ENCODE peak calls at places on chromosomes 1 and 21, in five cellular contexts. A, X, Y, V and D are unnamed samples. For H3K27me3, the result is how much of the 10 kb centered on the place peaks cover.

GRCh38 chr1:45643978-45644377 is 20.1 kb upstream of the CCDC17 start:
- DNase-seq in A (no peak), X (no peak), Y (no peak), V (no peak), D (no peak)

GRCh38 chr1:11731719-11732283 is 4.1 kb upstream of the AGTRAP start:
- DNase-seq in A (no peak), X (no peak), Y (peak), V (no peak), D (peak)

GRCh38 chr21:34996304-34997081 is 52.6 kb downstream of the RUNX1 start:
- DNase-seq in A (no peak), X (no peak), Y (peak), V (no peak), D (no peak)

GRCh38 chr1:212612251-212612961 is 3.8 kb downstream of the ATF3 start:
- DNase-seq in A (no peak), X (no peak), Y (no peak), V (no peak), D (no peak)

GRCh38 chr1:22972760-22973159 is at the start of gene LACTBL1:
- DNase-seq in A (no peak), X (no peak), Y (no peak), V (no peak), D (no peak)

GRCh38 chr1:182394055-182394775 is 2.6 kb upstream of the GLUL start:
- DNase-seq in A (no peak), X (no peak), Y (no peak), V (no peak), D (peak)

GRCh38 chr1:13725714-13726175 is 25.8 kb downstream of the PRDM2 start:
- DNase-seq in A (no peak), X (no peak), Y (peak), V (peak), D (no peak)

GRCh38 chr1:224631471-224632105 is 15.5 kb downstream of the CNIH3 start:
- DNase-seq in A (no peak), X (no peak), Y (no peak), V (no peak), D (no peak)

GRCh38 chr21:33977721-33978369 is 62.2 kb upstream of the ATP5PO start:
- DNase-seq in A (no peak), X (no peak), Y (no peak), V (no peak), D (no peak)

GRCh38 chr1:180246579-180246978 is 16.5 kb downstream of the LHX4 start:
- DNase-seq in A (no peak), X (no peak), Y (no peak), V (no peak), D (no peak)

GRCh38 chr21:44794031-44794374 is 7.6 kb downstream of the UBE2G2 start:
- DNase-seq in A (no peak), X (no peak), Y (no peak), V (no peak), D (no peak)

GRCh38 chr1:38297852-38298251 is 251.3 kb upstream of the POU3F1 start:
- DNase-seq in A (no peak), X (peak), Y (no peak), V (no peak), D (no peak)

GRCh38 chr1:51661081-51661518 is 44.2 kb downstream of the OSBPL9 start:
- DNase-seq in A (no peak), X (no peak), Y (no peak), V (no peak), D (no peak)

GRCh38 chr1:56688522-56689026 is 43.5 kb downstream of the PRKAA2 start:
- DNase-seq in A (no peak), X (peak), Y (no peak), V (no peak), D (no peak)

GRCh38 chr1:169762699-169763098 is 28.8 kb upstream of the SELE start:
- DNase-seq in A (no peak), X (no peak), Y (no peak), V (no peak), D (no peak)

GRCh38 chr1:19811206-19811851 is 3.8 kb downstream of the RNF186 start:
- DNase-seq in A (no peak), X (no peak), Y (peak), V (peak), D (no peak)

GRCh38 chr1:203744008-203744972 is 20.7 kb upstream of the LAX1 start:
- DNase-seq in A (no peak), X (no peak), Y (no peak), V (no peak), D (peak)

GRCh38 chr1:152141971-152142584 is 16.9 kb downstream of the RPTN start:
- DNase-seq in A (peak), X (no peak), Y (peak), V (peak), D (peak)

GRCh38 chr1:38179423-38179822 is 132.8 kb upstream of the POU3F1 start:
- DNase-seq in A (no peak), X (no peak), Y (no peak), V (no peak), D (no peak)

GRCh38 chr1:65148548-65149390 is 766 bp downstream of the AK4 start:
- DNase-seq in A (peak), X (peak), Y (peak), V (peak), D (peak)

GRCh38 chr1:210332719-210333398 is 4.2 kb downstream of the HHAT start:
- DNase-seq in A (no peak), X (peak), Y (no peak), V (no peak), D (no peak)

GRCh38 chr1:87410771-87411170 is 82.1 kb downstream of the LMO4 start:
- DNase-seq in A (no peak), X (no peak), Y (no peak), V (peak), D (no peak)

GRCh38 chr1:183163311-183163710 is 22.8 kb upstream of the LAMC2 start:
- DNase-seq in A (no peak), X (no peak), Y (no peak), V (no peak), D (no peak)

GRCh38 chr1:28436211-28436769 is 66.8 kb downstream of the PHACTR4 start:
- DNase-seq in A (no peak), X (no peak), Y (no peak), V (no peak), D (no peak)

GRCh38 chr1:187244623-187245022 is 415.9 kb downstream of the PLA2G4A start:
- DNase-seq in A (no peak), X (no peak), Y (no peak), V (no peak), D (no peak)

GRCh38 chr1:62436039-62436465 is 797 bp upstream of the USP1 start:
- DNase-seq in A (no peak), X (no peak), Y (no peak), V (no peak), D (no peak)

GRCh38 chr1:184974086-184974836 is at the start of gene NIBAN1:
- DNase-seq in A (peak), X (no peak), Y (peak), V (peak), D (peak)

GRCh38 chr1:101356604-101357443 is 120.0 kb downstream of the S1PR1 start:
- DNase-seq in A (no peak), X (no peak), Y (no peak), V (no peak), D (no peak)

GRCh38 chr1:93595749-93596148 is 85.9 kb downstream of the BCAR3 start:
- DNase-seq in A (no peak), X (no peak), Y (no peak), V (no peak), D (no peak)

GRCh38 chr1:233261206-233261605 is 34.3 kb downstream of the PCNX2 start:
- DNase-seq in A (no peak), X (peak), Y (no peak), V (no peak), D (no peak)

GRCh38 chr1:43622471-43622870 is 27.5 kb upstream of the KDM4A start:
- DNase-seq in A (no peak), X (no peak), Y (no peak), V (no peak), D (no peak)
- TF ChIP-seq GABPA in A (no peak), X (no peak), Y (no peak), V (no peak), D (no peak)

DNA sequence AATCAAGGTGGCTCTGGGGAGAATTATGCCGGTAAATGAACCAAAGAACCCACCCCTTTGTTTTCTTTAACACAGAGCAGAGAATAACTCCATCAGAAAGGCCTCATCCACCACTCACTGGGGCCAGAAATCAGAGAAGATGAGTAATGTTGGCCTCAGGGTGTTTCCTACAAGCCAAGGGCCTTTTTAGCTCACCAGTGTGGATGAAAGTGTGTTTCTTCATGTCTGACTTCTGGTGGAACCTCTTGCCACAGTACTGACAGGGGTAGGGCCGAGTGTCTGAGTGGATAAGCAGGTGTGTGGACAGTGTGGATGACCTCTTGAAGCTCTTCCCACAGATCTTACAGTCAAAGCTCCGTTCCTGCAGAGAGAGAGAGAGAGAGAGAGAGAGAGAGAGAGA is 8.3 kb downstream of the GFI1 start:
- DNase-seq in A (no peak), X (no peak), Y (no peak), V (no peak), D (no peak)
- H3K27me3 ChIP-seq in A (half or more), X (under half), Y (under half), V (half or more), D (under half)

DNA sequence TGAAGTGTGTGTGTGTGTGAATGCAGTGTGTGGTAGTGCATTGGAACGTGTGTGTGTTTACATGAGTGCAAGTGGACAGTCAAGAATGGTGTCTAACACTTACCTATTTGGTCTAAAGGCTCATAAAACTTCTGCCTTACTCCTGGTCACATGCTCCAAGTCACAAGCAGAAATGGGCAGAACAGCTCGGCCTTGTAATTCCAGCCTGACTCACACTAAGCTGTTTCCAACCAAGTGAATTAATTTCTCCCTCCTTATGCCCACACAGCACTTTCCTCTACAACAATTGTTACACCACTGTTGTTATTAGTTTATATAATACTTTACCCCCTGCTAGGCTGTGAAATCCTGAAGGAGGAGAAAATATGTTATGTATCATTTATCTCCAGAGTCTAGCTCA is 43.8 kb downstream of the DDR2 start:
- DNase-seq in A (no peak), X (no peak), Y (no peak), V (no peak), D (no peak)
- TF ChIP-seq POLR2AphosphoS5 in A (no peak), X (no peak), Y (no peak), V (no peak), D (no peak)

DNA sequence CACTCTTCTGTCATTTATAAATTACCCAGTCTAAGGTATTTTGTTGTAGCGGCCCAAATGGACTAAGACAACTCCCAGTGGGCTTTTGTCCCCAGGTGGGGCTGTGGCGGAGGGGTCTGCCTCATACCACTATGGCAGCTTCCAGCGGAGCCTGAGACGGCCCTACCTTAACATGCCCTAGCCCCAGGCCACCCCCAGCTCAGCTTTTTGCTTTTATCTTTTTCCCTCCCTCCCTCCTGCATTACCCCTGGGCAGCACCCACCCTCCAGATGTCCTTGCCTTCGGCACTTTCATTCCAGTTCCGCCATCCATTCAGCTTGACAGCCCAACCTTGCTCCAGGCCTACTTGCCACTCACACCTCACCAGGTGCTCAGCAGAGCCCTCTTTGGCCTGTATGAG is 307.3 kb downstream of the PTPRU start:
- DNase-seq in A (no peak), X (no peak), Y (no peak), V (no peak), D (no peak)
- TF ChIP-seq GABPA in A (no peak), X (no peak), Y (no peak), V (no peak), D (no peak)

DNA sequence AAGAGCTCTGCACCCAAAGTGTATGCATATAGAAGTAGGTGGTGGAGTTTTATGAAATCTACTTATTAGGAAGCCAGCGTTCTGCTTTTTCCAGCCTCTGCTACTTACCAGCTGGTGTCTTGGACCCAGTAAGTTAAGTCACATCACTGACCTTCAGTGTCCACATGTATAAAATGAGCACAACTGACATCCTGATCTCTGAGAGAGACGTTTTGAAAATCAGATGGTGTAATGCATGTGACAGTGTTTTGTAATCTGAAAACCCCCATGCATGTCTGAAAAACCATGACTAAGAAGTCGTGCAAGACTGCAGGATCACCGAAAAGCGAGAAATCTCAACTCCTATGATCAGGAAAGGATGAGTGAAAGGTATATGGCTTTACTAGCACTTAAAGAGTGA is 2.0 kb downstream of the CR1 start:
- DNase-seq in A (no peak), X (no peak), Y (no peak), V (no peak), D (peak)
- H3K27me3 ChIP-seq in A (under half), X (under half), Y (under half), V (under half), D (under half)

GRCh38 chr1:226195144-226195543 is 8.6 kb upstream of the ACBD3 start:
- DNase-seq in A (no peak), X (no peak), Y (no peak), V (peak), D (no peak)
- TF ChIP-seq POLR2AphosphoS5 in A (no peak), X (no peak), Y (no peak), V (no peak), D (no peak)

GRCh38 chr1:216809649-216810048 is 86.4 kb upstream of the ESRRG start:
- DNase-seq in A (no peak), X (no peak), Y (no peak), V (no peak), D (no peak)

GRCh38 chr1:216818284-216818683 is 95.1 kb upstream of the ESRRG start:
- DNase-seq in A (no peak), X (no peak), Y (no peak), V (no peak), D (no peak)

GRCh38 chr1:216812966-216813365 is 89.7 kb upstream of the ESRRG start:
- DNase-seq in A (no peak), X (no peak), Y (no peak), V (no peak), D (no peak)

GRCh38 chr1:216820345-216820744 is 97.1 kb upstream of the ESRRG start:
- DNase-seq in A (no peak), X (no peak), Y (no peak), V (no peak), D (no peak)

GRCh38 chr1:216815239-216815955 is 92.2 kb upstream of the ESRRG start:
- DNase-seq in A (no peak), X (no peak), Y (no peak), V (no peak), D (no peak)
- TF ChIP-seq GABPA in A (no peak), X (no peak), Y (no peak), V (no peak), D (no peak)

DNA sequence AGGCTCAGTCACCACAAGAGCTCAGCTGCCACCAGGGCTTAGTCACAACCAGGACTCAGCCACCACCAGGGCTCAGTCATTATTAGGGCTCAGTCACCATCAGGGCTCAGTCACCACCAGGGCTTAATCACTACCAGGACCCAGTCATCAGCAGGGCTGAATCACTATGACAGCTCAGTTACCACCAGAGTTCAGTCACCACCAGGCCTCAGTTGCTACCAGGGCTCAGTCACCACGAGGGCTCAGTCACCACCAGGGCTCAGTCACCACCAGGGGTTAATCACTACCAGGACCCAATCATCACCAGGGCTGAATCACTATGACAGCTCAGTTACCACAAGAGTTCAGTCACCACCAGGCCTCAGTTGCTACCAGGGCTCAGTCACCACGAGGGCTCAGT is 196.2 kb downstream of the NPHP4 start:
- DNase-seq in A (no peak), X (no peak), Y (no peak), V (no peak), D (no peak)
- H3K27me3 ChIP-seq in A (under half), X (under half), Y (under half), V (under half), D (under half)

DNA sequence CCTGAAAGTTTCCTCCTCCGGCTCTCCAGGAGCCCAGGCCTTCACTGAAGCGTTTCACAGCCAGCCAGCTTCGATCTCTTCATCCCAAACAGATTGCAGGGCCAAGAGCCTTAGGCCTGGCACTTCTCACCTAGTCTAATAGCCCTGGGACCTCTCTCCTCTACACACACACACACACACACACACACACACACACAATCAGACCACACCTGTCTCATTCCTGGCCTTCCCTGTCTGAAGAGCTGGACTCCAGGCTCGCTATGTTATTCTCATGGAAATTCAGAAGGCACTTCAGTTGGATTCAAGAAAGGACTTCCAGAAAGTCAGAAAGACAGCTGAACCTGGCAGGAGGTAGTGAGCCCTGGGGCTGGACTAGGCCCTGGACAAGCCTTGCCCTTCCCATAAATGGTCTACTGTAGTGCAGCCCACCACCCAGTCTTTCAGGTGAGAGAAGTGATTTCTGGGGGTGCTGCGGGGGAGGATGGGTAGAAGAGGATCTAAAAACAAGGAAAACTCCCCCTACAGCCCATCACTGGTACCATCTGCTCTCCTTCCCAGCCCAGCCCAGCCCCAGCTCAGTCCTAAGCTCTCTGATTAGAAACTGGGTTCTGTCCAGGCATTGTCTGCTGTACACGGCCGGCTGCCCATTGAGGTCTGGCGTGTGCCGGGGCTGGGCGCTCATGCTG is 2.7 kb downstream of the KIF21B start:
- DNase-seq in A (no peak), X (no peak), Y (peak), V (peak), D (peak)
- TF ChIP-seq POLR2AphosphoS5 in A (no peak), X (no peak), Y (no peak), V (no peak), D (no peak)

GRCh38 chr1:54051936-54052469 is 1.0 kb downstream of the TMEM59 start:
- DNase-seq in A (no peak), X (no peak), Y (peak), V (peak), D (no peak)

GRCh38 chr1:54052934-54053744 is at the start of the genes TCEANC2 and TMEM59:
- DNase-seq in A (peak), X (peak), Y (peak), V (peak), D (peak)

GRCh38 chr1:54054438-54054749 is 986 bp downstream of the TCEANC2 start:
- DNase-seq in A (no peak), X (no peak), Y (peak), V (no peak), D (no peak)

GRCh38 chr1:54053745-54054437 is 483 bp downstream of the TCEANC2 start:
- DNase-seq in A (no peak), X (no peak), Y (no peak), V (no peak), D (no peak)

DNA sequence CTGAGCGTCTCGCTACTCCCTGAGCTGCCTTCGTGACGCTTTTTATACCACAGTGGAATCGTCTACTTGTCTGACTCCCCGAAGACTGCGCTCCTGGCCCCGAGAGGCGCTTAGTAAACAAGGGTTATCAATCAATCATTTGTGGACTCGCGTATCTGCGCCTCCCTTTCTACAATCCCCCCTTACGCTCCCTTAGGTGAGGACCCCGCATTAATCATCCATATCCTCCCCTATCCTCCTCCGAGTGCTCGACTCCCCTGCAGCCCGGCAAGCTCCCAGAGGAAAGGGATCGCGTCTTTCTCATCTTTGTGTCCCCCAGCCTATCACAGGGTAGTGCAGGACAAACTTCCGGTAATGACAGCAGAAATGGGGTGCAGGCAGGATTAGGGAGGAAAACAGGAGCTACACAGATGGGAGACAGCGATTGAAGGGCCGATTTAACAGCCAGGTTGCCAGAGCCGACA is 502 bp downstream of the TMEM59 start:
- DNase-seq in A (no peak), X (no peak), Y (peak), V (peak), D (peak)
- TF ChIP-seq GABPA in A (no peak), X (peak), Y (no peak), V (peak), D (peak)